ENCODE peak calls at places on chromosomes 4 and X, in eight cellular contexts. One of them, this sample, is unnamed. For H3K4me1, the result is how much of the 10 kb centered on the place peaks cover.

GRCh38 chr4:15655223-15656037 is at the start of gene FBXL5:
- DNase-seq in left lung: peak
- DNase-seq in lower lobe of right lung: peak
- DNase-seq in right lobe of liver: peak
- DNase-seq in neuronal stem cell: peak
- DNase-seq in Karpas-422: peak
- DNase-seq in neural progenitor cell: peak
- DNase-seq in cardiac muscle cell: peak
- DNase-seq in this sample: peak

GRCh38 chr4:69759189-69759604 is 1.2 kb downstream of the SULT1B1 start:
- DNase-seq in left lung: no peak
- DNase-seq in lower lobe of right lung: no peak
- DNase-seq in right lobe of liver: no peak
- DNase-seq in neuronal stem cell: no peak
- DNase-seq in Karpas-422: no peak
- DNase-seq in neural progenitor cell: no peak
- DNase-seq in cardiac muscle cell: no peak
- DNase-seq in this sample: no peak

GRCh38 chrX:18895157-18895952 is 88.6 kb downstream of the PHKA2 start:
- DNase-seq in left lung: no peak
- DNase-seq in lower lobe of right lung: peak
- DNase-seq in right lobe of liver: no peak
- DNase-seq in neuronal stem cell: no peak
- DNase-seq in Karpas-422: no peak
- DNase-seq in neural progenitor cell: no peak
- DNase-seq in cardiac muscle cell: no peak
- DNase-seq in this sample: peak

GRCh38 chr4:89492476-89493110 is 185.0 kb upstream of the GPRIN3 start:
- DNase-seq in left lung: no peak
- DNase-seq in lower lobe of right lung: no peak
- DNase-seq in right lobe of liver: no peak
- DNase-seq in neuronal stem cell: no peak
- DNase-seq in Karpas-422: no peak
- DNase-seq in neural progenitor cell: no peak
- DNase-seq in cardiac muscle cell: no peak
- DNase-seq in this sample: no peak

GRCh38 chr4:58301384-58301783 is 1191.2 kb upstream of the IGFBP7 start:
- DNase-seq in left lung: no peak
- DNase-seq in lower lobe of right lung: no peak
- DNase-seq in right lobe of liver: no peak
- DNase-seq in neuronal stem cell: peak
- DNase-seq in Karpas-422: no peak
- DNase-seq in neural progenitor cell: peak
- DNase-seq in cardiac muscle cell: peak
- DNase-seq in this sample: no peak

GRCh38 chr4:19358015-19358414 is 893.7 kb upstream of the SLIT2 start:
- DNase-seq in left lung: no peak
- DNase-seq in lower lobe of right lung: no peak
- DNase-seq in right lobe of liver: no peak
- DNase-seq in neuronal stem cell: no peak
- DNase-seq in Karpas-422: no peak
- DNase-seq in neural progenitor cell: no peak
- DNase-seq in cardiac muscle cell: no peak
- DNase-seq in this sample: no peak

GRCh38 chr4:110518889-110519490 is 43.0 kb downstream of the ENPEP start:
- DNase-seq in left lung: no peak
- DNase-seq in lower lobe of right lung: no peak
- DNase-seq in right lobe of liver: no peak
- DNase-seq in neuronal stem cell: no peak
- DNase-seq in Karpas-422: peak
- DNase-seq in neural progenitor cell: peak
- DNase-seq in cardiac muscle cell: peak
- DNase-seq in this sample: no peak

GRCh38 chr4:94525993-94526740 is 74.4 kb downstream of the PDLIM5 start:
- DNase-seq in left lung: no peak
- DNase-seq in lower lobe of right lung: no peak
- DNase-seq in right lobe of liver: no peak
- DNase-seq in neuronal stem cell: no peak
- DNase-seq in Karpas-422: no peak
- DNase-seq in neural progenitor cell: no peak
- DNase-seq in cardiac muscle cell: no peak
- DNase-seq in this sample: no peak

GRCh38 chrX:47815901-47816845 is 20.5 kb upstream of the ZNF81 start:
- DNase-seq in left lung: no peak
- DNase-seq in lower lobe of right lung: no peak
- DNase-seq in right lobe of liver: no peak
- DNase-seq in neuronal stem cell: no peak
- DNase-seq in Karpas-422: no peak
- DNase-seq in neural progenitor cell: no peak
- DNase-seq in cardiac muscle cell: no peak
- DNase-seq in this sample: no peak

GRCh38 chr4:166460769-166461550 is 587.9 kb downstream of the TLL1 start:
- DNase-seq in left lung: no peak
- DNase-seq in lower lobe of right lung: no peak
- DNase-seq in right lobe of liver: no peak
- DNase-seq in neuronal stem cell: no peak
- DNase-seq in Karpas-422: no peak
- DNase-seq in neural progenitor cell: no peak
- DNase-seq in cardiac muscle cell: no peak
- DNase-seq in this sample: no peak

GRCh38 chr4:80266267-80266901 is at the start of gene FGF5:
- DNase-seq in left lung: no peak
- DNase-seq in lower lobe of right lung: peak
- DNase-seq in right lobe of liver: no peak
- DNase-seq in neuronal stem cell: peak
- DNase-seq in Karpas-422: no peak
- DNase-seq in neural progenitor cell: peak
- DNase-seq in cardiac muscle cell: peak
- DNase-seq in this sample: peak

GRCh38 chrX:11100281-11101035 is 10.7 kb upstream of the HCCS start:
- DNase-seq in left lung: no peak
- DNase-seq in lower lobe of right lung: no peak
- DNase-seq in right lobe of liver: no peak
- DNase-seq in neuronal stem cell: peak
- DNase-seq in Karpas-422: peak
- DNase-seq in neural progenitor cell: peak
- DNase-seq in cardiac muscle cell: peak
- DNase-seq in this sample: no peak

GRCh38 chrX:107656965-107657364 is 28.7 kb downstream of the PRPS1 start:
- DNase-seq in left lung: no peak
- DNase-seq in lower lobe of right lung: no peak
- DNase-seq in right lobe of liver: no peak
- DNase-seq in neuronal stem cell: no peak
- DNase-seq in Karpas-422: no peak
- DNase-seq in neural progenitor cell: no peak
- DNase-seq in cardiac muscle cell: no peak
- DNase-seq in this sample: no peak

GRCh38 chrX:103310592-103311400 is at the start of gene BEX2:
- DNase-seq in left lung: peak
- DNase-seq in lower lobe of right lung: peak
- DNase-seq in right lobe of liver: peak
- DNase-seq in neuronal stem cell: peak
- DNase-seq in Karpas-422: peak
- DNase-seq in neural progenitor cell: peak
- DNase-seq in cardiac muscle cell: peak
- DNase-seq in this sample: peak

GRCh38 chr4:106618920-106619319 is 250.3 kb upstream of the GIMD1 start:
- DNase-seq in left lung: no peak
- DNase-seq in lower lobe of right lung: no peak
- DNase-seq in right lobe of liver: no peak
- DNase-seq in neuronal stem cell: no peak
- DNase-seq in Karpas-422: no peak
- DNase-seq in neural progenitor cell: no peak
- DNase-seq in cardiac muscle cell: no peak
- DNase-seq in this sample: no peak

GRCh38 chrX:112368371-112368770 is 285.8 kb upstream of the TRPC5 start:
- DNase-seq in left lung: no peak
- DNase-seq in lower lobe of right lung: no peak
- DNase-seq in right lobe of liver: no peak
- DNase-seq in neuronal stem cell: no peak
- DNase-seq in Karpas-422: peak
- DNase-seq in neural progenitor cell: peak
- DNase-seq in cardiac muscle cell: no peak
- DNase-seq in this sample: no peak

GRCh38 chr4:74524985-74525384 is 80.0 kb downstream of the AREG start:
- DNase-seq in left lung: no peak
- DNase-seq in lower lobe of right lung: no peak
- DNase-seq in right lobe of liver: no peak
- DNase-seq in neuronal stem cell: no peak
- DNase-seq in Karpas-422: no peak
- DNase-seq in neural progenitor cell: no peak
- DNase-seq in cardiac muscle cell: no peak
- DNase-seq in this sample: no peak

GRCh38 chr4:25535278-25535677 is 120.4 kb upstream of the SLC34A2 start:
- DNase-seq in left lung: no peak
- DNase-seq in lower lobe of right lung: no peak
- DNase-seq in right lobe of liver: no peak
- DNase-seq in neuronal stem cell: no peak
- DNase-seq in Karpas-422: no peak
- DNase-seq in neural progenitor cell: no peak
- DNase-seq in cardiac muscle cell: no peak
- DNase-seq in this sample: no peak

GRCh38 chr4:188603646-188604045 is 464.4 kb downstream of the TRIML1 start:
- DNase-seq in left lung: no peak
- DNase-seq in lower lobe of right lung: no peak
- DNase-seq in right lobe of liver: no peak
- DNase-seq in neuronal stem cell: no peak
- DNase-seq in Karpas-422: no peak
- DNase-seq in neural progenitor cell: no peak
- DNase-seq in cardiac muscle cell: no peak
- DNase-seq in this sample: no peak

GRCh38 chr4:15695240-15695699 is 7.6 kb upstream of the BST1 start:
- DNase-seq in left lung: no peak
- DNase-seq in lower lobe of right lung: no peak
- DNase-seq in right lobe of liver: no peak
- DNase-seq in neuronal stem cell: peak
- DNase-seq in Karpas-422: no peak
- DNase-seq in neural progenitor cell: peak
- DNase-seq in cardiac muscle cell: no peak
- DNase-seq in this sample: no peak

GRCh38 chrX:41301438-41301824 is 32.5 kb upstream of the DDX3X start:
- DNase-seq in left lung: no peak
- DNase-seq in lower lobe of right lung: no peak
- DNase-seq in right lobe of liver: no peak
- DNase-seq in neuronal stem cell: no peak
- DNase-seq in Karpas-422: no peak
- DNase-seq in neural progenitor cell: no peak
- DNase-seq in cardiac muscle cell: no peak
- DNase-seq in this sample: no peak
- H3K4me1 ChIP-seq in left lung: under half
- H3K4me1 ChIP-seq in lower lobe of right lung: under half
- H3K4me1 ChIP-seq in right lobe of liver: under half
- H3K4me1 ChIP-seq in neuronal stem cell: under half
- H3K4me1 ChIP-seq in Karpas-422: under half
- H3K4me1 ChIP-seq in neural progenitor cell: under half
- H3K4me1 ChIP-seq in cardiac muscle cell: under half
- H3K4me1 ChIP-seq in this sample: under half

GRCh38 chr4:8100696-8101095 is 57.9 kb downstream of the ABLIM2 start:
- DNase-seq in left lung: no peak
- DNase-seq in lower lobe of right lung: no peak
- DNase-seq in right lobe of liver: no peak
- DNase-seq in neuronal stem cell: no peak
- DNase-seq in Karpas-422: no peak
- DNase-seq in neural progenitor cell: no peak
- DNase-seq in cardiac muscle cell: no peak
- DNase-seq in this sample: no peak

GRCh38 chr4:8103421-8103820 is 55.2 kb downstream of the ABLIM2 start:
- DNase-seq in left lung: no peak
- DNase-seq in lower lobe of right lung: no peak
- DNase-seq in right lobe of liver: no peak
- DNase-seq in neuronal stem cell: no peak
- DNase-seq in Karpas-422: no peak
- DNase-seq in neural progenitor cell: no peak
- DNase-seq in cardiac muscle cell: no peak
- DNase-seq in this sample: no peak

GRCh38 chr4:8101213-8101781 is 57.3 kb downstream of the ABLIM2 start:
- DNase-seq in left lung: peak
- DNase-seq in lower lobe of right lung: peak
- DNase-seq in right lobe of liver: no peak
- DNase-seq in neuronal stem cell: no peak
- DNase-seq in Karpas-422: no peak
- DNase-seq in neural progenitor cell: no peak
- DNase-seq in cardiac muscle cell: no peak
- DNase-seq in this sample: no peak

GRCh38 chr4:8102831-8103230 is 55.8 kb downstream of the ABLIM2 start:
- DNase-seq in left lung: no peak
- DNase-seq in lower lobe of right lung: no peak
- DNase-seq in right lobe of liver: no peak
- DNase-seq in neuronal stem cell: no peak
- DNase-seq in Karpas-422: no peak
- DNase-seq in neural progenitor cell: no peak
- DNase-seq in cardiac muscle cell: no peak
- DNase-seq in this sample: no peak

GRCh38 chr4:8101796-8102355 is 56.7 kb downstream of the ABLIM2 start:
- DNase-seq in left lung: no peak
- DNase-seq in lower lobe of right lung: no peak
- DNase-seq in right lobe of liver: no peak
- DNase-seq in neuronal stem cell: no peak
- DNase-seq in Karpas-422: no peak
- DNase-seq in neural progenitor cell: no peak
- DNase-seq in cardiac muscle cell: no peak
- DNase-seq in this sample: no peak
- H3K4me1 ChIP-seq in left lung: under half
- H3K4me1 ChIP-seq in lower lobe of right lung: under half
- H3K4me1 ChIP-seq in right lobe of liver: under half
- H3K4me1 ChIP-seq in neuronal stem cell: under half
- H3K4me1 ChIP-seq in Karpas-422: under half
- H3K4me1 ChIP-seq in neural progenitor cell: under half
- H3K4me1 ChIP-seq in cardiac muscle cell: under half
- H3K4me1 ChIP-seq in this sample: under half

DNA sequence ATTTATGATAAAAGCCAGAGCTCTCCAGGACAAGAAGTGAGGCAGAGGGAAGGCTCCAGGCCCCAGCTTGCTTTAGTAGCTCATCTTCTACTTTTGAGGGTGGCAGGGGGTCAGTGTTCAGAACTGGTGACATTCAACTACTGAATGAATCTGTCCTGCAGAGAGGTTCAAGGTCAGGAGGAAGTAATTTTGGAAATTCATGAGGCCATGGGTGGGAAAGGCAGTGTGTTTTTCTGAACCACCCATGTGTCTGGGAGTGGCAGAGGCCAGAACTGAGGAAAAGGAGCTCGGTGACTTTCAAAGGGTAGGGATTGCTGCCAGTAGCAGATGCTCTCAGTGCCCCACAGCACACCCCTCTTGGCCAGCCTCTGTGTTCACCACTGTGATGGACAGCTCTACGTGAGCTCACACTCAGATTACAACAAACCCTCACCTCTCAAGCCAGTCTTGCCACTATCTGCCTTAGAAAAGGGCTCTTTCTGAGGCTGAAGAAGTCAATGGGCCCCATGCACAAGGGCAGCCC is 571.2 kb downstream of the RAB28 start:
- DNase-seq in left lung: no peak
- DNase-seq in lower lobe of right lung: no peak
- DNase-seq in right lobe of liver: no peak
- DNase-seq in neuronal stem cell: no peak
- DNase-seq in Karpas-422: no peak
- DNase-seq in neural progenitor cell: no peak
- DNase-seq in cardiac muscle cell: no peak
- DNase-seq in this sample: no peak
- H3K4me1 ChIP-seq in left lung: under half
- H3K4me1 ChIP-seq in lower lobe of right lung: under half
- H3K4me1 ChIP-seq in right lobe of liver: under half
- H3K4me1 ChIP-seq in neuronal stem cell: under half
- H3K4me1 ChIP-seq in Karpas-422: under half
- H3K4me1 ChIP-seq in neural progenitor cell: under half
- H3K4me1 ChIP-seq in cardiac muscle cell: under half
- H3K4me1 ChIP-seq in this sample: under half

GRCh38 chrX:1483843-1484637 is 31.3 kb upstream of the ASMTL start:
- DNase-seq in left lung: no peak
- DNase-seq in lower lobe of right lung: no peak
- DNase-seq in right lobe of liver: no peak
- DNase-seq in neuronal stem cell: no peak
- DNase-seq in Karpas-422: no peak
- DNase-seq in neural progenitor cell: no peak
- DNase-seq in cardiac muscle cell: no peak
- DNase-seq in this sample: peak
- H3K4me1 ChIP-seq in left lung: under half
- H3K4me1 ChIP-seq in lower lobe of right lung: under half
- H3K4me1 ChIP-seq in right lobe of liver: under half
- H3K4me1 ChIP-seq in neuronal stem cell: under half
- H3K4me1 ChIP-seq in Karpas-422: half or more
- H3K4me1 ChIP-seq in neural progenitor cell: under half
- H3K4me1 ChIP-seq in cardiac muscle cell: under half
- H3K4me1 ChIP-seq in this sample: under half